ENCODE peak calls at places on chromosome 17, in eight cellular contexts. A, S, K, O, P, I, E and V are unnamed samples. For H3K36me3, the result is how much of the 10 kb centered on the place peaks cover.

GRCh38 chr17:9431620-9432019 is 144.0 kb downstream of the STX8 start:
- DNase-seq in A (no peak), S (no peak), K (no peak), O (no peak), P (no peak), I (no peak), E (no peak), V (no peak)

GRCh38 chr17:33266611-33267010 is 26.5 kb downstream of the ASIC2 start:
- DNase-seq in A (no peak), S (no peak), K (no peak), O (no peak), P (no peak), I (no peak), E (no peak), V (no peak)

GRCh38 chr17:37368577-37368976 is 7.2 kb upstream of the C17orf78 start:
- DNase-seq in A (no peak), S (no peak), K (no peak), O (peak), P (no peak), I (no peak), E (peak), V (no peak)

GRCh38 chr17:5581655-5582054 is 2.7 kb downstream of the NLRP1 start:
- DNase-seq in A (no peak), S (no peak), K (no peak), O (no peak), P (no peak), I (no peak), E (no peak), V (no peak)

GRCh38 chr17:27038676-27039075 is 255.2 kb upstream of the WSB1 start:
- DNase-seq in A (no peak), S (no peak), K (no peak), O (no peak), P (no peak), I (peak), E (no peak), V (no peak)

GRCh38 chr17:21200590-21201301 is 13.2 kb downstream of the TMEM11 start:
- DNase-seq in A (no peak), S (no peak), K (no peak), O (no peak), P (no peak), I (no peak), E (peak), V (peak)

GRCh38 chr17:2214047-2214717 is 89.4 kb downstream of the SMG6 start:
- DNase-seq in A (no peak), S (no peak), K (no peak), O (peak), P (no peak), I (no peak), E (peak), V (peak)

GRCh38 chr17:16934836-16935235 is 37.1 kb downstream of the TNFRSF13B start:
- DNase-seq in A (no peak), S (no peak), K (no peak), O (no peak), P (peak), I (no peak), E (no peak), V (no peak)

GRCh38 chr17:17377071-17377487 is 73.9 kb downstream of the NT5M start:
- DNase-seq in A (no peak), S (no peak), K (no peak), O (no peak), P (peak), I (no peak), E (no peak), V (no peak)

GRCh38 chr17:17137731-17138585 is 68.2 kb downstream of the PLD6 start:
- DNase-seq in A (no peak), S (no peak), K (no peak), O (no peak), P (no peak), I (no peak), E (no peak), V (no peak)

GRCh38 chr17:330993-331701 is 21.5 kb downstream of the RPH3AL start:
- DNase-seq in A (no peak), S (no peak), K (no peak), O (peak), P (no peak), I (no peak), E (no peak), V (no peak)

GRCh38 chr17:9401434-9401833 is 174.2 kb downstream of the STX8 start:
- DNase-seq in A (no peak), S (peak), K (no peak), O (peak), P (no peak), I (peak), E (peak), V (no peak)

GRCh38 chr17:56795510-56795909 is 38.2 kb downstream of the C17orf67 start:
- DNase-seq in A (no peak), S (no peak), K (no peak), O (no peak), P (no peak), I (peak), E (no peak), V (no peak)

GRCh38 chr17:16085066-16085699 is 85.6 kb downstream of the TTC19 start:
- DNase-seq in A (no peak), S (no peak), K (peak), O (peak), P (no peak), I (peak), E (peak), V (no peak)

GRCh38 chr17:80337195-80337895 is 76.7 kb downstream of the RNF213 start:
- DNase-seq in A (no peak), S (no peak), K (no peak), O (no peak), P (peak), I (no peak), E (no peak), V (no peak)
- H3K36me3 ChIP-seq in A (under half), S (under half), K (under half), O (under half), P (under half), I (under half), E (under half), V (under half)

DNA sequence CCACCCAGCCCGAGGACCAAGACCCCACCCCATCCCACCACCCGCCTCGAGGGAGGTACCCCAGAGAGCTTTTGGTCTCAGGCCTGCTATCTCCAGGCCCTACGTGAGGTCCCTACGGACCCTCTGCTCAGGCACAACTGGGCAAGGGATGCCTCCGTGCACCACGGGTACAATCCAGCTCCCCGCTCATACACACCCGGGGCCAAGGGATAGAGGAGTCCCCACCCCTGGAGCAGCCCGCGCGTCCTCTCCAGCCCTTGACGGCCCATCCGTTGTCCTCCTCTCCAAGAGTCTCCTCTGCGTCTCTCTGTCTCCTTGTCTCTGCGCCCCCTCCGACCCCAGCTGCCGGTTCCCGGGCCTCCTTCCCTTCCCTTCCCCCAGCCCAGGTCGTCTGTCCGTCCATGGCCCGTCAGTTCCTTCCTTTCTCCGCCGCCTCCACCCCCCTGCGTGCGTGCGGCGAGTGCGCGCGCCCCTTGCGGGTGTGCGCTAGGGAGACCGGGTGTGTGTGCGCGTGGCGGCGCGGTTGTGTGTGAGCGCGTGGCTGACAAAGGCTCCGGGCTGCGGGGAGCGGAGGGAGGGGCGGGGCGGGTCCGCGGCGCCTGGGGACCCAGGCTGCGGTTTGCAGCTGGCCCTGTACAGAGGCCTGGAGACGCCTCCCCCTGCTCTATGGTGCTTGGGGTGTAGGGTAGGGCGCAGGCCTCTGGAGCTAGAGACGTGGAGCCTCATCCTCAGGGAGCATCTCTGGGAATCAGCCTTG is 928 bp downstream of the SPNS2 start:
- DNase-seq in A (no peak), S (no peak), K (no peak), O (no peak), P (no peak), I (no peak), E (no peak), V (no peak)
- H3K4me3 ChIP-seq in A (peak), S (peak), K (no peak), O (peak), P (peak), I (peak), E (no peak), V (peak)

DNA sequence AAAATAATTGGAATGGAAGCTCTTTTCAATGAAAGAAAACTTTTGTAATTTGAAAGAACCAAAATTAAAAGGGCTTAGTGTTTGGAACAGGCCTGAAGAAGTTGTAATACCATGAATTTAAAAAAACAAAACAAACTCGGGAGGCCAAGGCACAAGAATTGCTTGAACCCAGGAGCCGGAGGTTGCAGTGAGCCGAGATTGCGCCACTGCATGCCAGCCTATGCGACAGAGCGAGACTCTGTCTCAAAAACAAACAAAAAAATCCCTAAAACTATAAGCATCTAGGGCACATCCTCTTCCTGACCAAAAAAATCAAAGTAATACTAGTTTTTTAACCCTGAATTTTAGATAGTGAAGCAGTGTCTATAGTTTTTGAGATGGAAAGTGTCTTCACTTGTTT is 12.7 kb downstream of the CLTC start:
- DNase-seq in A (no peak), S (no peak), K (no peak), O (no peak), P (no peak), I (no peak), E (no peak), V (no peak)
- H3K36me3 ChIP-seq in A (under half), S (under half), K (under half), O (under half), P (under half), I (under half), E (under half), V (under half)

GRCh38 chr17:7232114-7232513 is 2.2 kb downstream of the DVL2 start:
- DNase-seq in A (no peak), S (no peak), K (no peak), O (no peak), P (no peak), I (peak), E (no peak), V (no peak)
- H3K4me3 ChIP-seq in A (peak), S (no peak), K (no peak), O (no peak), P (no peak), I (peak), E (peak), V (no peak)

GRCh38 chr17:48928876-48929811 is 15.5 kb downstream of the SNF8 start:
- DNase-seq in A (no peak), S (no peak), K (no peak), O (peak), P (no peak), I (no peak), E (no peak), V (no peak)
- H3K36me3 ChIP-seq in A (half or more), S (half or more), K (under half), O (half or more), P (under half), I (half or more), E (half or more), V (under half)

GRCh38 chr17:28384281-28385036 is 13.0 kb downstream of the SARM1 start:
- DNase-seq in A (no peak), S (no peak), K (no peak), O (no peak), P (no peak), I (peak), E (peak), V (no peak)
- H3K4me3 ChIP-seq in A (peak), S (peak), K (no peak), O (peak), P (peak), I (peak), E (peak), V (peak)

GRCh38 chr17:43699438-43699756 is 37.7 kb upstream of the MEOX1 start:
- DNase-seq in A (no peak), S (no peak), K (no peak), O (no peak), P (no peak), I (no peak), E (no peak), V (peak)
- H3K36me3 ChIP-seq in A (under half), S (under half), K (under half), O (under half), P (under half), I (under half), E (under half), V (under half)

DNA sequence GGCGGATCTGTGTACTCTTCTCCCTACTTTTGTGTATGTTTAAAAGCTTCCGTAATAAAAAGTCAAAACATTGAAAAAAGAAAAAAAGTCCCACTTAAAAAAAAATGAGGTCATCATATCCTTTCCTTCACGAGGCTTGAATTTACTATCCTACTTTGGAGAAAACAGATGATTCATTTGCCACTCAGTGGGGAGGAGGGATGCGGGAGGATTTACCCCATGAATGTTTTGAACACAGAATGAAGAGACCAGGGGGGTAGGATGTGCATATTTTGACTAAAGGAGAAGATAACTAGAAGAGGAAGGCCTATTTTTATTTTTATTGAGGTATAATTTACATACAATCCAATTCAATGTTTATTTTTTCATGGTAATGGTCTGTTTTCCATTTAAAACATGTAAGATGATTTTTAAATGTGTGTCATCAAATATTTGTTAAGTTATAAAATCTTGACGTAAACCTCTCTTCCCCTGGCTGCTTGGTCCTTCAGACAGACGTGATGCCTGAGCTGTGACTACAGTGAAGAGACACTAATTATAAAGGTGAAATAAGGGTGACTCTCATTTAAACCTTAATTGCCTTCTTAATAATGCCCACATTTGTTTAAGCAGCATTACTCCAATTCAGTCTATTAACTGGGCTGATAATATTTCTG is 135.4 kb upstream of the AXIN2 start:
- DNase-seq in A (no peak), S (no peak), K (peak), O (peak), P (no peak), I (peak), E (peak), V (no peak)
- H3K4me3 ChIP-seq in A (no peak), S (no peak), K (no peak), O (no peak), P (no peak), I (peak), E (peak), V (no peak)

GRCh38 chr17:73284339-73284738 is 22.7 kb upstream of the CPSF4L start:
- DNase-seq in A (no peak), S (no peak), K (no peak), O (no peak), P (no peak), I (no peak), E (no peak), V (no peak)
- H3K36me3 ChIP-seq in A (under half), S (under half), K (under half), O (under half), P (under half), I (under half), E (under half), V (under half)

DNA sequence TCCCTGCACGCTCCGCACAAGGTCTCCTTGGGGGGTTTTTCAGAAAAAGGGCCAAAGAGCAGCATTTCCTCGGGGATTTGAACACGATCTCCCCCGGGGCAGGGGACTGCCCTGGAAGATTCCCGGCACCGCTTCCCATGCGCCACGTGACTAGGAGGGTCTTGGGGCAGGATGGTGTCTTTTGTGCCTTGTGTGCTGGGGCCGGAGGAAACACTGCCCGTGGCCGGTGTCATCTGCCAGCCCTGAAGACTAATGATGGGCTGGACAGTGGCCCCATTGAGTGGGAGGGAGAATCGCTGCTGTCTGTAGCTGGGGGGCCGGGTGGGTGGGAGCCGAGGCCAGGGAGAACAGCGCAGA is 315.1 kb downstream of the SEC14L1 start:
- DNase-seq in A (no peak), S (no peak), K (no peak), O (no peak), P (no peak), I (no peak), E (no peak), V (no peak)
- H3K4me3 ChIP-seq in A (no peak), S (no peak), K (no peak), O (no peak), P (no peak), I (no peak), E (no peak), V (no peak)